ENCODE peak calls at places on chromosomes 6 and 20, in seven cellular contexts. B is neuronal stem cell; W is tibial artery; Q is tibial nerve; F is gastrocnemius medialis; U is Panc1; X is CD8-positive, alpha-beta T cell. M is an unnamed sample.

GRCh38 chr6:33433001-33433559 is 13.2 kb downstream of the SYNGAP1 start:
- DNase-seq in B (no peak), W (peak; percentile 31), Q (no peak), F (no peak), U (no peak), X (no peak), M (no peak)

GRCh38 chr6:146790561-146791091 is 191.9 kb downstream of the ADGB start:
- DNase-seq in B (no peak), W (no peak), Q (no peak), F (no peak), U (no peak), X (no peak), M (no peak)

GRCh38 chr20:16132399-16132798 is 440.8 kb downstream of the KIF16B start:
- DNase-seq in B (no peak), W (no peak), Q (no peak), F (no peak), U (no peak), X (no peak), M (no peak)

GRCh38 chr6:33383427-33384185 is 8.0 kb upstream of the KIFC1 start:
- DNase-seq in B (no peak), W (no peak), Q (no peak), F (no peak), U (no peak), X (no peak), M (no peak)

GRCh38 chr20:31484001-31484400 is 8.9 kb downstream of the REM1 start:
- DNase-seq in B (no peak), W (no peak), Q (peak; percentile 39), F (no peak), U (no peak), X (no peak), M (no peak)

GRCh38 chr20:16287776-16288175 is 285.5 kb downstream of the KIF16B start:
- DNase-seq in B (no peak), W (no peak), Q (no peak), F (no peak), U (no peak), X (no peak), M (no peak)

GRCh38 chr6:11263185-11263817 is 30.8 kb upstream of the NEDD9 start:
- DNase-seq in B (no peak), W (peak; percentile 87), Q (peak; percentile 52), F (no peak), U (peak; percentile 27), X (no peak), M (no peak)

GRCh38 chr6:41638801-41639555 is 710 bp downstream of the MDFI start:
- DNase-seq in B (peak; percentile 46), W (no peak), Q (no peak), F (no peak), U (no peak), X (no peak), M (no peak)

GRCh38 chr6:95099410-95099809 is 477.9 kb upstream of the MANEA start:
- DNase-seq in B (no peak), W (no peak), Q (no peak), F (no peak), U (no peak), X (no peak), M (no peak)

GRCh38 chr6:92495246-92495645 is 924.1 kb downstream of the EPHA7 start:
- DNase-seq in B (no peak), W (no peak), Q (no peak), F (no peak), U (no peak), X (no peak), M (no peak)

GRCh38 chr6:101741474-101742171 is 348.1 kb downstream of the GRIK2 start:
- DNase-seq in B (no peak), W (no peak), Q (no peak), F (no peak), U (no peak), X (no peak), M (no peak)

GRCh38 chr6:138454976-138455706 is 44.2 kb downstream of the NHSL1 start:
- DNase-seq in B (no peak), W (no peak), Q (no peak), F (no peak), U (no peak), X (peak; percentile 61), M (peak; percentile 24)

GRCh38 chr6:108959972-108960582 is 111.9 kb downstream of the ARMC2 start:
- DNase-seq in B (no peak), W (no peak), Q (no peak), F (no peak), U (no peak), X (no peak), M (no peak)

DNA sequence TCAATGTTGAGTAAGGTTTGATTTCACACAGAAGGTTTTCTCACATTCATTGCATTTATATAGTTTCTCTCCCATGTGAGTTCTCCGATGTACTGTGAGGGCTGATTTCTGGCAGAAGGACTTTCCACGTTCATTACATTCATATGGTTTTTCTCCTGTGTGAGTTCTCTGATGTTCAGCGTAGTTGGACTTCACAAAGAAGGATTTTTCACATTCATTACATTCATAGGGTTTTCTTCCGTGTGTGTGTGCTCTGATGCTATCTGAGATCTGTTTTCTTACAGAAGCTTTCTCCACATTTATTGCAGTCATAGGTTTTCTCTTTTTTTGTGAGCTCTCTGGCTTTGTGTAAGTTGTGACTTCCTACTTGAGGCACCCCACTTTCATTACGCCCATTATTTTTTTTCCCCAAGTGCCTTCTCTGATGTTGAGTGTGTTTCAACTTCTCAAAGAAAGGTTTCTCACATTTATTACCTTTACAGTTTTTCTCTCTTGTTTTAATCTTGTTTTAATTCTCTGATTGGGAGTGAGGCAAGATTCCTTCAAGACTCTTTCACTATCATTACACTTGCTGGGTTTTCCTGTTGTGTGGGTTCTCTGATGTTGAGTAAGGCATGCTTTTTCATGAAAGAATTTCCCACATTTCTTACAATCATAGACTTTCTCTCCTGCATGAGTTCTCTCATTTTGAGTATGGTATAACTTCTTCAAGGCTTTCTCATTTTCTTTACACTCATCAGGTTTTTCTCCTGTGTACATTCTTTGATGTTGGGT is 50.0 kb upstream of the ELMO2 start:
- DNase-seq in B (no peak), W (no peak), Q (no peak), F (no peak), U (no peak), X (no peak), M (no peak)
- H3K9me3 ChIP-seq in B (peaks cover 33% of the 10 kb centered on the region), W (peaks cover 25% of the 10 kb centered on the region), Q (no peaks in the 10 kb centered on the region), F (no peaks in the 10 kb centered on the region), U (peaks cover 11% of the 10 kb centered on the region), X (no peaks in the 10 kb centered on the region), M (no peaks in the 10 kb centered on the region)

DNA sequence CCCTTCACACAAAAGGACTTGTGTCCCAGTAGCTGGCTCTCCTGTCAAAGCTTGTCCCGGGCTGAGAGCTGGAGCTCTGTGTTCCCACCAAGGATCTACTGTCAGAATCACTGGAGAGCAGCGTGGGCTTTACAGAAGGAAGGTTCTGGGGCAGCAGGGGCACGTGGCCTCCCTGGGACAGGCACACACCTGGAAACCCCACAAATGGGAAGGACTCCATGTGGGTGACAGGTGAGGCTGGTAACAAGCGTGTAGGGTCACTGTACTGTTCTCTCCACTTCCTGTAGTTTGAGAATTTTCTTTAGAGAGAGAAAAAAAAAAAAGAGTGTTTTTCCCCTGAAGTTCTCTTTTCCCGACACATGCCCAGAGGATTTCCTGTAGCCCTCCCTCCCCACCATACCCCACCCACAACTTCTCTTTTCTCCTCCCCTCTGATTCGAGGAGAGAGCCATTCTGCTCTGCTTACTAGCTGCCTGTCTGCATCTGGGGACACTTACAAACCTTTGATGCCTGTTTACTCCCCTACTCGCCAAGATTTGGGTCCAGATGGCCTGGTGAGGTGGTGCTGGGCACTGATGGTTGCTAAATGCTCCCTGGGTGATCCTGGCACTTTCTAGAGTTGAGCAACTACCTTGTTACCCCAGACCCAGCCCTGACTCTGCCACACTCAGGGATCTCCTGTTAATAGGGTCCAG is 84.1 kb upstream of the SIRPA start:
- DNase-seq in B (no peak), W (no peak), Q (no peak), F (no peak), U (no peak), X (no peak), M (no peak)
- H3K4me1 ChIP-seq in B (peaks cover 13% of the 10 kb centered on the region), W (peaks cover 73% of the 10 kb centered on the region), Q (peaks cover 32% of the 10 kb centered on the region), F (peaks cover 34% of the 10 kb centered on the region), U (no peaks in the 10 kb centered on the region), X (peaks cover 6% of the 10 kb centered on the region), M (peaks cover 59% of the 10 kb centered on the region)

DNA sequence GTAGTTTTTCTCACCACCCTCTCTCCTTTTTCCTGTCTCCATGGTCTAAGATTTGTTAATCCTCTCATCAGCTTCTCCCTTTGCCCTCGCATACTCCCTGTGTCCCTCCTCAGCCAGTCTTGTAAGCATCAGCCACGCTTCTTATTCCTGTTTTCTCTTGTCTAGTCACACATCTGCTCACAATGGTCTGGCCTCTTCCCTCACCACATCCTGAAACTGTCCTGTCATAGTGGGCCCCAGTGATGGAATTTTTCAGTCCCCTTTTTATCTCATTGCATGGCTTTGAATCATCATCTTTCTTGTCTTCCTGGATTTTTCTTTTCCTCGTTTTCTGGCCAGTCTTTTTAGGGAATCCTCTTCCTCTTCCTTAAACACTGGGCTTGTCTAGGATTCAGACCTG is 57.2 kb downstream of the GFRA4 start:
- DNase-seq in B (no peak), W (no peak), Q (no peak), F (no peak), U (no peak), X (no peak), M (no peak)
- H3K9me3 ChIP-seq in B (no peaks in the 10 kb centered on the region), W (no peaks in the 10 kb centered on the region), Q (no peaks in the 10 kb centered on the region), F (no peaks in the 10 kb centered on the region), U (no peaks in the 10 kb centered on the region), X (no peaks in the 10 kb centered on the region), M (no peaks in the 10 kb centered on the region)

GRCh38 chr6:35043381-35043780 is 97.8 kb downstream of the TCP11 start:
- DNase-seq in B (no peak), W (no peak), Q (no peak), F (no peak), U (no peak), X (no peak), M (no peak)
- H3K4me1 ChIP-seq in B (peaks cover 57% of the 10 kb centered on the region), W (peaks cover 63% of the 10 kb centered on the region), Q (peaks cover 76% of the 10 kb centered on the region), F (peaks cover 85% of the 10 kb centered on the region), U (peaks cover 8% of the 10 kb centered on the region), X (peaks cover 14% of the 10 kb centered on the region), M (peaks cover 84% of the 10 kb centered on the region)

DNA sequence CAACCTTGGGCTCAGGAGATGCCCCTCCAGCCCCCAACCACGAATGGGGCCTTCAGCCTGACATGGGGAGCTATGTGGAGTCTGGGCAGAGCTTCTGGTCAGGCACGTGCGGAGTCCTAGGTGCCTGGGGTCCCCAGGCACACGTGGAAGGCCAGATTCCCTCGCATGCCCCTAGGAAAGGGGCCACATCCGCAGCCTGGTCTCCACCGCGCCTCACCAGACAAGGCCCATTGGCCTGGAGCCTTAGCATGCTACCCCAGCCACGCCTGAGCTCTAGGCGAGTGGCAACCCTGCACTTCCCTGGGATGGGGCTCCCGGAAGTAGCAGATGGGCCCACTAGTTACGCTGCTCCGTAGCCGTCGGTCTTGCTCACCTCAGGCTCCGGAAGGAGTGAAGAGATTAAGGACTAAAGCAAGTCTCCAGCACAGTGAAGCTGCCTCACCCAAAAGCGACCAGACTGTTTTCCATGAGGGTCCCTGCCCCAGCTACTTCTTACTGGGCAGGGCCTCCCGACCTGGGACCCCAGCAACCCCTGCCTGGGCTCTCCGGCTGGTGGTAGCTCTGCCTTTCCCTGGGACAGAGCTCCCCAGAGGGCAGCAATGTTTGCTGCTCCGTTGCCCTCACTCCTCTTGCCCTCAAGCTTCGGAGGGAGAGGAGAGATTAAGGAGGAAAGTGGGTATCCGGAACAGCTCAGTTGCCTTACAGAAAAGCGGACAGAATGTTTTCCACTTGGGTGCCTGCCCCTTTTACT is 93.2 kb upstream of the IMPG1 start:
- DNase-seq in B (no peak), W (no peak), Q (no peak), F (no peak), U (no peak), X (no peak), M (no peak)
- H3K9me3 ChIP-seq in B (no peaks in the 10 kb centered on the region), W (no peaks in the 10 kb centered on the region), Q (no peaks in the 10 kb centered on the region), F (no peaks in the 10 kb centered on the region), U (no peaks in the 10 kb centered on the region), X (no peaks in the 10 kb centered on the region), M (peaks cover 2% of the 10 kb centered on the region)

M was measured in heart right ventricle.